ENCODE peak calls at places on chromosomes 16 and 17, in four cellular contexts. W, O, M and C are unnamed samples.
A peak's percentile ranks its signal among the peaks of the same experiment; 100 is the strongest.

GRCh38 chr17:20315321-20315720 is 152.0 kb downstream of the LGALS9B start:
- DNase-seq in W (no peak), M (no peak), O (no peak), C (no peak)

GRCh38 chr17:68539536-68540469 is 27.6 kb downstream of the PRKAR1A start:
- DNase-seq in W (no peak), O (no peak), M (no peak), C (peak; percentile 23)

GRCh38 chr17:32481193-32481592 is 5.6 kb upstream of the CDK5R1 start:
- DNase-seq in W (no peak), M (no peak), O (no peak), C (no peak)

GRCh38 chr16:5060073-5060641 is 5.6 kb downstream of the C16orf89 start:
- DNase-seq in O (no peak), W (no peak), M (no peak), C (no peak)

GRCh38 chr17:7914771-7915610 is 1.1 kb downstream of the RNF227 start:
- DNase-seq in M (no peak), W (no peak), O (no peak), C (no peak)

GRCh38 chr16:86883583-86884188 is 305.3 kb downstream of the FOXL1 start:
- DNase-seq in W (no peak), M (no peak), O (no peak), C (no peak)

GRCh38 chr17:14330492-14330920 is 29.6 kb downstream of the HS3ST3B1 start:
- DNase-seq in W (no peak), M (no peak), O (no peak), C (peak; percentile 38)

GRCh38 chr16:5428932-5429331 is 331.3 kb upstream of the EEF2KMT start:
- DNase-seq in O (no peak), M (no peak), W (peak; percentile 11), C (no peak)

GRCh38 chr17:43695968-43696865 is 34.5 kb upstream of the MEOX1 start:
- DNase-seq in M (no peak), W (no peak), O (no peak), C (no peak)

GRCh38 chr16:55470533-55471371 is 8.2 kb upstream of the MMP2 start:
- DNase-seq in W (no peak), O (no peak), M (no peak), C (no peak)

GRCh38 chr17:52383493-52384100 is 225.1 kb upstream of the CA10 start:
- DNase-seq in O (no peak), M (no peak), W (peak; percentile 42), C (peak; percentile 42)

GRCh38 chr16:1745900-1746692 is 25.2 kb downstream of the NME3 start:
- DNase-seq in O (no peak), M (no peak), W (no peak), C (no peak)

GRCh38 chr17:50153650-50154575 is 3.4 kb upstream of the PPP1R9B start:
- DNase-seq in W (no peak), M (no peak), O (no peak), C (no peak)

GRCh38 chr16:48335961-48336360 is 49.3 kb downstream of the SIAH1 start:
- DNase-seq in M (no peak), O (no peak), W (no peak), C (no peak)

GRCh38 chr17:34389343-34389742 is 26.3 kb upstream of the CCL1 start:
- DNase-seq in O (no peak), W (no peak), M (no peak), C (no peak)

GRCh38 chr17:74605361-74605760 is 13.3 kb upstream of the CD300LD start:
- DNase-seq in O (no peak), M (no peak), W (no peak), C (no peak)

GRCh38 chr17:12348476-12348875 is 317.2 kb upstream of the MYOCD start:
- DNase-seq in M (no peak), O (no peak), W (no peak), C (no peak)

GRCh38 chr16:65489531-65490023 is 367.7 kb upstream of the CDH11 start:
- DNase-seq in O (no peak), M (no peak), W (no peak), C (no peak)

GRCh38 chr17:13756763-13757162 is 155.0 kb upstream of the HS3ST3A1 start:
- DNase-seq in O (no peak), M (no peak), W (no peak), C (no peak)